ENCODE peak calls at places on chromosomes 7 and 10, in four cellular contexts. B, J, W and N are unnamed samples.
A peak's percentile ranks its signal among the peaks of the same experiment; 100 is the strongest.

GRCh38 chr7:74371381-74372059 is 82.2 kb upstream of the GTF2IRD1 start:
- DNase-seq in W (no peak), J (no peak), B (peak; percentile 74), N (peak; percentile 64)

GRCh38 chr10:70115948-70116682 is 16.5 kb downstream of the AIFM2 start:
- DNase-seq in B (peak; percentile 54), W (no peak), J (no peak), N (peak; percentile 70)

GRCh38 chr7:93092757-93093370 is 24.9 kb downstream of the SAMD9 start:
- DNase-seq in W (no peak), B (no peak), J (no peak), N (peak; percentile 53)

GRCh38 chr7:158824028-158824427 is 5.3 kb downstream of the ESYT2 start:
- DNase-seq in B (no peak), J (no peak), W (no peak), N (no peak)

GRCh38 chr10:7610651-7611389 is 55.9 kb downstream of the ITIH5 start:
- DNase-seq in J (no peak), W (no peak), B (peak; percentile 78), N (no peak)

GRCh38 chr7:71824356-71824755 is 587.8 kb downstream of the CALN1 start:
- DNase-seq in J (no peak), W (no peak), B (no peak), N (peak; percentile 7)

GRCh38 chr10:60905580-60905979 is 38.4 kb downstream of the RHOBTB1 start:
- DNase-seq in W (no peak), B (peak; percentile 55), J (peak; percentile 41), N (no peak)

GRCh38 chr7:74355091-74355490 is 65.9 kb downstream of the CLIP2 start:
- DNase-seq in B (no peak), J (peak; percentile 13), W (no peak), N (no peak)

GRCh38 chr7:28955723-28956607 is 2.2 kb downstream of the TRIL start:
- DNase-seq in B (peak; percentile 81), W (peak; percentile 93), J (no peak), N (peak; percentile 90)

GRCh38 chr7:102173669-102174068 is 113.0 kb upstream of the SH2B2 start:
- DNase-seq in W (no peak), B (no peak), J (no peak), N (no peak)

GRCh38 chr10:129959544-129960492 is 4.3 kb downstream of the EBF3 start:
- DNase-seq in J (no peak), B (peak; percentile 15), W (no peak), N (peak; percentile 65)

GRCh38 chr10:3538291-3538849 is 246.6 kb downstream of the KLF6 start:
- DNase-seq in W (no peak), B (no peak), J (no peak), N (no peak)

GRCh38 chr7:151537818-151538561 is 18.3 kb upstream of the RHEB start:
- DNase-seq in W (no peak), J (no peak), B (peak; percentile 55), N (no peak)

GRCh38 chr7:28953628-28954027 is 4.5 kb downstream of the TRIL start:
- DNase-seq in W (no peak), J (no peak), B (no peak), N (no peak)

GRCh38 chr10:24873281-24873683 is 79.1 kb downstream of the PRTFDC1 start:
- DNase-seq in W (no peak), J (no peak), B (peak; percentile 42), N (no peak)

GRCh38 chr7:70694909-70695803 is 436.8 kb upstream of the GALNT17 start:
- DNase-seq in J (no peak), B (peak; percentile 64), W (peak; percentile 69), N (peak; percentile 70)

GRCh38 chr7:92750440-92750839 is 85.9 kb downstream of the CDK6 start:
- DNase-seq in W (no peak), J (no peak), B (no peak), N (no peak)

GRCh38 chr7:106127984-106128780 is 16.1 kb upstream of the SYPL1 start:
- DNase-seq in B (no peak), W (no peak), J (no peak), N (no peak)

GRCh38 chr10:74190494-74190893 is 39.5 kb downstream of the ADK start:
- DNase-seq in J (no peak), W (no peak), B (no peak), N (no peak)

GRCh38 chr7:2287742-2288141 is 26.5 kb downstream of the SNX8 start:
- DNase-seq in W (no peak), J (no peak), B (no peak), N (no peak)

GRCh38 chr7:33642312-33642711 is 263.0 kb upstream of the BMPER start:
- DNase-seq in J (no peak), B (no peak), W (no peak), N (no peak)

GRCh38 chr10:121078036-121078435 is 226.9 kb downstream of the WDR11 start:
- DNase-seq in J (no peak), W (no peak), B (no peak), N (no peak)

GRCh38 chr7:3918576-3918975 is 617.5 kb downstream of the SDK1 start:
- DNase-seq in W (no peak), J (no peak), B (no peak), N (no peak)

GRCh38 chr7:54961391-54961790 is 57.4 kb upstream of the EGFR start:
- DNase-seq in W (no peak), B (no peak), J (no peak), N (no peak)

GRCh38 chr10:131852161-131852822 is 48.5 kb upstream of the PPP2R2D start:
- DNase-seq in W (peak; percentile 43), B (peak; percentile 7), J (no peak), N (no peak)

GRCh38 chr7:26646666-26647065 is 217.7 kb downstream of the SKAP2 start:
- DNase-seq in B (no peak), J (no peak), W (no peak), N (no peak)

GRCh38 chr7:80273327-80273726 is 138.7 kb downstream of the GNAI1 start:
- DNase-seq in B (no peak), W (no peak), J (no peak), N (no peak)

GRCh38 chr10:122531935-122532334 is 28.6 kb upstream of the DMBT1 start:
- DNase-seq in W (no peak), B (no peak), J (no peak), N (no peak)

GRCh38 chr10:67923551-67923950 is 39.1 kb downstream of the SIRT1 start:
- DNase-seq in W (no peak), J (no peak), B (no peak), N (no peak)

GRCh38 chr10:132646443-132647097 is 109.0 kb downstream of the INPP5A start:
- DNase-seq in W (peak; percentile 49), B (peak; percentile 38), J (no peak), N (no peak)

GRCh38 chr7:2981103-2981480 is 62.6 kb downstream of the CARD11 start:
- DNase-seq in B (no peak), W (no peak), J (no peak), N (no peak)

GRCh38 chr7:146781352-146782116 is 664.9 kb downstream of the CNTNAP2 start:
- DNase-seq in W (no peak), B (no peak), J (no peak), N (no peak)

GRCh38 chr7:118059209-118059608 is 124.8 kb upstream of the LSM8 start:
- DNase-seq in B (no peak), W (no peak), J (no peak), N (no peak)

GRCh38 chr7:148773344-148773743 is 74.6 kb downstream of the CUL1 start:
- DNase-seq in J (no peak), W (no peak), B (no peak), N (no peak)

GRCh38 chr7:2876031-2876862 is 32.1 kb upstream of the GNA12 start:
- DNase-seq in B (no peak), W (no peak), J (no peak), N (no peak)

GRCh38 chr10:25174461-25175230 is at the start of gene GPR158:
- DNase-seq in J (peak; percentile 62), W (peak; percentile 91), B (peak; percentile 86), N (peak; percentile 95)

GRCh38 chr7:48427671-48428070 is 256.4 kb downstream of the ABCA13 start:
- DNase-seq in B (no peak), J (no peak), W (no peak), N (no peak)

DNA sequence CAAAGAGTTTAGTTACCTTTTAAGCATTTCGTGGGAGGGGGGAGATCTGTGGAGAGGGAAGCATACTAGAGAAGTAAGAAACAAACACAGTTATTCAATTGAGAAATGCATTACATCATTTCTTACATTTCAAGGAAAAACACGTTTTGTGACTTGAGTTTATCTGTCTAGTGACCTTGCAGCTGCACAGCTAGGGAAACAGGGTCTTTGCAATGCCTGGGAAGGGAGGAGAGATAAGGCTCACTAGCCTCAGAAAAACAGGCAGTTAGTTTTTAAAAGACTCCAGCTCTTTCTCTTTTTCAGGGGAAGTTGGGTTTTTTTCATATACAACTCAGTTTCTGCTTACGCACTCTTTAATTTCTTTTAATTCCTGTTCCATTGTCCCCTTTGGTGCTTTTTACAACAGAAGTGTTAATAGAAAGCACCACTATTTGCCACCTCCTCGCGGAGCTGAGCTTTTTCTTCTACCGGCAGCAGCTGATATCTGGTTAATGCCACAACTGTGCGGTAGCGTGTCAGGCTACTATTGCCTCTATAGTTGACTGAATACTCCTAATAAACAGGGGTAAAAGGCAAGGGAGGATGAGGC is 5.6 kb downstream of the CYP3A43 start:
- DNase-seq in B (no peak), J (no peak), W (no peak), N (no peak)
- H3K27ac ChIP-seq in B (no peak overlapping the region), J (no peak overlapping the region), W (no peak overlapping the region), N (no peak overlapping the region)

GRCh38 chr7:105007298-105007697 is 6.7 kb upstream of the KMT2E start:
- DNase-seq in B (no peak), J (no peak), W (no peak), N (no peak)
- H3K4me1 ChIP-seq in B (peaks cover 20% of the 10 kb centered on the region), J (peaks cover 71% of the 10 kb centered on the region), W (peaks cover 72% of the 10 kb centered on the region), N (peaks cover 14% of the 10 kb centered on the region)

GRCh38 chr7:107948645-107949442 is 54.1 kb downstream of the LAMB1 start:
- DNase-seq in J (no peak), W (no peak), B (no peak), N (no peak)
- H3K27ac ChIP-seq in J (peak overlapping the region; percentile 74), W (no peak overlapping the region), B (no peak overlapping the region), N (peak overlapping the region; percentile 67)

GRCh38 chr10:124674768-124675222 is 69.4 kb downstream of the FAM53B start:
- DNase-seq in J (no peak), W (peak; percentile 78), B (no peak), N (no peak)
- H3K4me1 ChIP-seq in J (peaks cover 26% of the 10 kb centered on the region), W (peaks cover 85% of the 10 kb centered on the region), B (peaks cover 43% of the 10 kb centered on the region), N (peaks cover 63% of the 10 kb centered on the region)

GRCh38 chr10:35335718-35336083 is 608 bp upstream of the CCNY start:
- DNase-seq in B (no peak), W (no peak), J (no peak), N (peak; percentile 42)
- H3K27ac ChIP-seq in B (peak overlapping the region; percentile 81), W (peak overlapping the region; percentile 88), J (peak overlapping the region; percentile 81), N (no peak overlapping the region)